ENCODE peak calls at places on chromosome 4, in seven cellular contexts. One of them, this sample, is unnamed.

GRCh38 chr4:187606581-187606980 is 389.0 kb upstream of the ZFP42 start:
- DNase-seq in IMR-90: peak; percentile 69
- DNase-seq in A549: peak; percentile 54
- DNase-seq in upper lobe of left lung: no peak
- DNase-seq in heart left ventricle: no peak
- DNase-seq in uterus: no peak
- DNase-seq in tibial nerve: peak; percentile 25
- DNase-seq in this sample: no peak

GRCh38 chr4:123340381-123340701 is 56.3 kb upstream of the SPRY1 start:
- DNase-seq in IMR-90: peak; percentile 95
- DNase-seq in A549: peak; percentile 85
- DNase-seq in upper lobe of left lung: no peak
- DNase-seq in heart left ventricle: no peak
- DNase-seq in uterus: no peak
- DNase-seq in tibial nerve: no peak
- DNase-seq in this sample: no peak

GRCh38 chr4:174853629-174854028 is 24.6 kb upstream of the GLRA3 start:
- DNase-seq in IMR-90: no peak
- DNase-seq in A549: no peak
- DNase-seq in upper lobe of left lung: no peak
- DNase-seq in heart left ventricle: no peak
- DNase-seq in uterus: no peak
- DNase-seq in tibial nerve: no peak
- DNase-seq in this sample: no peak

GRCh38 chr4:40749717-40750460 is at the start of gene NSUN7:
- DNase-seq in IMR-90: no peak
- DNase-seq in A549: peak; percentile 67
- DNase-seq in upper lobe of left lung: peak; percentile 95
- DNase-seq in heart left ventricle: peak; percentile 37
- DNase-seq in uterus: peak; percentile 25
- DNase-seq in tibial nerve: no peak
- DNase-seq in this sample: peak; percentile 66

GRCh38 chr4:156595041-156595440 is 376.6 kb downstream of the PDGFC start:
- DNase-seq in IMR-90: peak; percentile 19
- DNase-seq in A549: no peak
- DNase-seq in upper lobe of left lung: no peak
- DNase-seq in heart left ventricle: no peak
- DNase-seq in uterus: no peak
- DNase-seq in tibial nerve: no peak
- DNase-seq in this sample: no peak

GRCh38 chr4:5635826-5636196 is 72.5 kb downstream of the EVC2 start:
- DNase-seq in IMR-90: peak; percentile 87
- DNase-seq in A549: peak; percentile 3
- DNase-seq in upper lobe of left lung: no peak
- DNase-seq in heart left ventricle: no peak
- DNase-seq in uterus: no peak
- DNase-seq in tibial nerve: no peak
- DNase-seq in this sample: no peak

GRCh38 chr4:47642985-47643745 is 158.1 kb downstream of the ATP10D start:
- DNase-seq in IMR-90: peak; percentile 55
- DNase-seq in A549: no peak
- DNase-seq in upper lobe of left lung: no peak
- DNase-seq in heart left ventricle: no peak
- DNase-seq in uterus: no peak
- DNase-seq in tibial nerve: no peak
- DNase-seq in this sample: no peak

GRCh38 chr4:36332023-36332781 is 50.8 kb downstream of the DTHD1 start:
- DNase-seq in IMR-90: no peak
- DNase-seq in A549: no peak
- DNase-seq in upper lobe of left lung: no peak
- DNase-seq in heart left ventricle: no peak
- DNase-seq in uterus: no peak
- DNase-seq in tibial nerve: no peak
- DNase-seq in this sample: no peak

GRCh38 chr4:17060230-17060629 is 161.8 kb upstream of the LDB2 start:
- DNase-seq in IMR-90: no peak
- DNase-seq in A549: no peak
- DNase-seq in upper lobe of left lung: no peak
- DNase-seq in heart left ventricle: no peak
- DNase-seq in uterus: no peak
- DNase-seq in tibial nerve: no peak
- DNase-seq in this sample: no peak

GRCh38 chr4:169810325-169811323 is 52.9 kb upstream of the HPF1 start:
- DNase-seq in IMR-90: peak; percentile 81
- DNase-seq in A549: peak; percentile 76
- DNase-seq in upper lobe of left lung: no peak
- DNase-seq in heart left ventricle: no peak
- DNase-seq in uterus: no peak
- DNase-seq in tibial nerve: peak; percentile 75
- DNase-seq in this sample: peak; percentile 64

GRCh38 chr4:180994722-180995121 is 1248.5 kb upstream of the TENM3 start:
- DNase-seq in IMR-90: no peak
- DNase-seq in A549: no peak
- DNase-seq in upper lobe of left lung: no peak
- DNase-seq in heart left ventricle: no peak
- DNase-seq in uterus: no peak
- DNase-seq in tibial nerve: no peak
- DNase-seq in this sample: no peak

GRCh38 chr4:164748375-164748774 is 5.6 kb upstream of the SMIM31 start:
- DNase-seq in IMR-90: peak; percentile 19
- DNase-seq in A549: peak; percentile 14
- DNase-seq in upper lobe of left lung: no peak
- DNase-seq in heart left ventricle: no peak
- DNase-seq in uterus: no peak
- DNase-seq in tibial nerve: no peak
- DNase-seq in this sample: no peak

GRCh38 chr4:17018013-17018412 is 119.6 kb upstream of the LDB2 start:
- DNase-seq in IMR-90: no peak
- DNase-seq in A549: no peak
- DNase-seq in upper lobe of left lung: no peak
- DNase-seq in heart left ventricle: no peak
- DNase-seq in uterus: no peak
- DNase-seq in tibial nerve: no peak
- DNase-seq in this sample: peak; percentile 8

GRCh38 chr4:31343058-31343457 is 622.9 kb downstream of the PCDH7 start:
- DNase-seq in IMR-90: no peak
- DNase-seq in A549: no peak
- DNase-seq in upper lobe of left lung: no peak
- DNase-seq in heart left ventricle: no peak
- DNase-seq in uterus: no peak
- DNase-seq in tibial nerve: no peak
- DNase-seq in this sample: no peak

GRCh38 chr4:185640809-185641675 is 105.7 kb upstream of the PDLIM3 start:
- DNase-seq in IMR-90: peak; percentile 82
- DNase-seq in A549: peak; percentile 70
- DNase-seq in upper lobe of left lung: no peak
- DNase-seq in heart left ventricle: no peak
- DNase-seq in uterus: no peak
- DNase-seq in tibial nerve: peak; percentile 70
- DNase-seq in this sample: no peak

GRCh38 chr4:68461790-68462189 is 14.5 kb downstream of the TMPRSS11E start:
- DNase-seq in IMR-90: no peak
- DNase-seq in A549: no peak
- DNase-seq in upper lobe of left lung: no peak
- DNase-seq in heart left ventricle: no peak
- DNase-seq in uterus: no peak
- DNase-seq in tibial nerve: no peak
- DNase-seq in this sample: no peak

GRCh38 chr4:10151182-10151581 is 34.6 kb upstream of the WDR1 start:
- DNase-seq in IMR-90: no peak
- DNase-seq in A549: no peak
- DNase-seq in upper lobe of left lung: no peak
- DNase-seq in heart left ventricle: no peak
- DNase-seq in uterus: no peak
- DNase-seq in tibial nerve: no peak
- DNase-seq in this sample: no peak

GRCh38 chr4:22486276-22486675 is 29.6 kb downstream of the ADGRA3 start:
- DNase-seq in IMR-90: no peak
- DNase-seq in A549: no peak
- DNase-seq in upper lobe of left lung: no peak
- DNase-seq in heart left ventricle: no peak
- DNase-seq in uterus: no peak
- DNase-seq in tibial nerve: no peak
- DNase-seq in this sample: no peak

GRCh38 chr4:7170012-7170411 is 22.3 kb upstream of the SORCS2 start:
- DNase-seq in IMR-90: no peak
- DNase-seq in A549: no peak
- DNase-seq in upper lobe of left lung: no peak
- DNase-seq in heart left ventricle: no peak
- DNase-seq in uterus: peak; percentile 7
- DNase-seq in tibial nerve: no peak
- DNase-seq in this sample: no peak

GRCh38 chr4:182212211-182212761 is 30.9 kb upstream of the TENM3 start:
- DNase-seq in IMR-90: peak; percentile 65
- DNase-seq in A549: no peak
- DNase-seq in upper lobe of left lung: peak; percentile 45
- DNase-seq in heart left ventricle: no peak
- DNase-seq in uterus: no peak
- DNase-seq in tibial nerve: no peak
- DNase-seq in this sample: peak; percentile 58

GRCh38 chr4:53855886-53856260 is 208.5 kb downstream of the CHIC2 start:
- DNase-seq in IMR-90: peak; percentile 91
- DNase-seq in A549: no peak
- DNase-seq in upper lobe of left lung: no peak
- DNase-seq in heart left ventricle: no peak
- DNase-seq in uterus: peak; percentile 25
- DNase-seq in tibial nerve: no peak
- DNase-seq in this sample: no peak

GRCh38 chr4:41160856-41161255 is 53.5 kb downstream of the APBB2 start:
- DNase-seq in IMR-90: peak; percentile 34
- DNase-seq in A549: no peak
- DNase-seq in upper lobe of left lung: no peak
- DNase-seq in heart left ventricle: no peak
- DNase-seq in uterus: no peak
- DNase-seq in tibial nerve: no peak
- DNase-seq in this sample: no peak

GRCh38 chr4:138473339-138473738 is 231.2 kb upstream of the SLC7A11 start:
- DNase-seq in IMR-90: no peak
- DNase-seq in A549: no peak
- DNase-seq in upper lobe of left lung: no peak
- DNase-seq in heart left ventricle: no peak
- DNase-seq in uterus: no peak
- DNase-seq in tibial nerve: no peak
- DNase-seq in this sample: no peak

DNA sequence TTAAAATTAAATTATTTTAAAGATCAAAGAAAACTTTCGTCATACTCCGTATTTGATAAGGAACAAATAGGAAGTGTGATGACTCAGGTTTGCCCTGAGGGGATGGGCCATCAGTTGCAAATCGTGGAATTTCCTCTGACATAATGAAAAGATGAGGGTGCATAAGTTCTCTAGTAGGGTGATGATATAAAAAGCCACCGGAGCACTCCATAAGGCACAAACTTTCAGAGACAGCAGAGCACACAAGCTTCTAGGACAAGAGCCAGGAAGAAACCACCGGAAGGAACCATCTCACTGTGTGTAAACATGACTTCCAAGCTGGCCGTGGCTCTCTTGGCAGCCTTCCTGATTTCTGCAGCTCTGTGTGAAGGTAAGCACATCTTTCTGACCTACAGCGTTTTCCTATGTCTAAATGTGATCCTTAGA is at the start of gene CXCL8:
- DNase-seq in IMR-90: peak; percentile 91
- DNase-seq in A549: peak; percentile 90
- DNase-seq in upper lobe of left lung: no peak
- DNase-seq in heart left ventricle: peak; percentile 61
- DNase-seq in uterus: no peak
- DNase-seq in tibial nerve: peak; percentile 64
- DNase-seq in this sample: peak; percentile 72
- TF ChIP-seq POLR2A in IMR-90: peak; percentile 59
- TF ChIP-seq POLR2A in A549: no peak
- TF ChIP-seq POLR2A in upper lobe of left lung: no peak
- TF ChIP-seq POLR2A in heart left ventricle: no peak
- TF ChIP-seq POLR2A in uterus: no peak
- TF ChIP-seq POLR2A in tibial nerve: no peak
- TF ChIP-seq POLR2A in this sample: peak; percentile 15

DNA sequence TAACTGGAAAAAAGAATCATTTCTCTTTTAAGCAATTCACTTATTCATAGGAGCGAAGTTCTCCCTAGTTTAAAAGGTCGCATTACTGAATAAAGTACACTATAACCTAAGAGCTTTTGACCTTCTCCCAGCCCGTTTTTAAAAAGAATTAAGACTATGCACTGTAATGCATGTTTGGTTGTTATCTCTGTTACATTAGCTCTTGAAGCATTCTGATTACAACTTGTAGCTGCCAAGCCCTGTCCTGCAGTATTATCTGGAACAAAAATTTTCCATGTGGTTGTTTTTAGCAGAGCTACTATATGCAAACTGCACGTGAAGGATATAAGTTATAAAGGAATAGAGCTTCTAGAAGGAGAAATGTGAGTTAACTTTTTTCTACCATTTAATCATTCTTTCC is 8.1 kb downstream of the GAB1 start:
- DNase-seq in IMR-90: no peak
- DNase-seq in A549: no peak
- DNase-seq in upper lobe of left lung: no peak
- DNase-seq in heart left ventricle: no peak
- DNase-seq in uterus: no peak
- DNase-seq in tibial nerve: no peak
- DNase-seq in this sample: no peak
- H3K4me1 ChIP-seq in IMR-90: peaks cover 14% of the 10 kb centered on the region
- H3K4me1 ChIP-seq in A549: no peaks in the 10 kb centered on the region
- H3K4me1 ChIP-seq in upper lobe of left lung: peaks cover 48% of the 10 kb centered on the region
- H3K4me1 ChIP-seq in heart left ventricle: peaks cover 3% of the 10 kb centered on the region
- H3K4me1 ChIP-seq in uterus: peaks cover 7% of the 10 kb centered on the region
- H3K4me1 ChIP-seq in tibial nerve: peaks cover 49% of the 10 kb centered on the region
- H3K4me1 ChIP-seq in this sample: peaks cover 54% of the 10 kb centered on the region

DNA sequence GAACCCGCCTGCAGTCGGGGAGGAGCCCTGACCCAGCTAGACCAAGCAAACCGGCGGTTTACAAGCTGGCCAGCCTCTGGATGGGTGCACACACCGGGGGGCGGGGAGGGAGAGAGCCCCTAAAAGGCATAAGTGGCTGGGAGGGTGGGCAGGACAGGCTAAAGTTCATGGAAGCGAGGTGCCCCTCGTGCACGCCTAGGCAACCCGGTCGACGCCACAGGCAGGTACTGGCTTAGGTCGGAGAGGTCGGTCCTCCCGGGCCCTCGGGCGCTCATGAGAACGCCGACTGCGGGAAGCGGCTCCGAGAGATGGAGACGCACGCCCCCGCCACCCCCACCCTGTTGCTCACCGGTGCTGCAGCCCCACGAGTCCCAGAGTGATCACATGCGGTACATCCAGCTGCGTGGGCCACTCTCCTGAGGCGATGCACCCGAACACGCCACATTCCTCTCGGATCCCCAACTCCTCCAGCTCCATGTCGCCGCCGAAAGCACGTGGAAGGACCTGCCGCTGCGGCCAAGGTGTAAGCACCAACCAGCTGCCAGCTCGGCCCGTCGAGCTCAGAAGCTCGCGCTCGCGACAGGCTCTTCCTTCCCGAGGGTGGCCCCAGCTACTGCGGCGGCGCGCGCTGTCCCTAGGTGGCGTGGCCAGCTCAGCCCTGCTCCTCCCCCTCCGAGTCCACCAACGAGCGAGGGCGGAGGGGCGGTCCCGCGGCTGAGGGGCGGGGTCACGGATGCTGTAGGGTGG is at the start of gene PPAT:
- DNase-seq in IMR-90: peak; percentile 95
- DNase-seq in A549: peak; percentile 97
- DNase-seq in upper lobe of left lung: peak; percentile 100
- DNase-seq in heart left ventricle: peak; percentile 98
- DNase-seq in uterus: peak; percentile 98
- DNase-seq in tibial nerve: peak; percentile 96
- DNase-seq in this sample: peak; percentile 98
- TF ChIP-seq CTCF in IMR-90: peak; percentile 20
- TF ChIP-seq CTCF in A549: no peak
- TF ChIP-seq CTCF in upper lobe of left lung: peak; percentile 38
- TF ChIP-seq CTCF in heart left ventricle: peak; percentile 39
- TF ChIP-seq CTCF in uterus: peak; percentile 66
- TF ChIP-seq CTCF in tibial nerve: peak; percentile 17
- TF ChIP-seq CTCF in this sample: peak; percentile 49

GRCh38 chr4:1691737-1692373 is 7.7 kb upstream of the FAM53A start:
- DNase-seq in IMR-90: no peak
- DNase-seq in A549: no peak
- DNase-seq in upper lobe of left lung: no peak
- DNase-seq in heart left ventricle: no peak
- DNase-seq in uterus: no peak
- DNase-seq in tibial nerve: no peak
- DNase-seq in this sample: no peak
- TF ChIP-seq POLR2A in IMR-90: no peak
- TF ChIP-seq POLR2A in A549: no peak
- TF ChIP-seq POLR2A in upper lobe of left lung: no peak
- TF ChIP-seq POLR2A in heart left ventricle: no peak
- TF ChIP-seq POLR2A in uterus: no peak
- TF ChIP-seq POLR2A in tibial nerve: no peak
- TF ChIP-seq POLR2A in this sample: no peak

This sample was measured in adrenal gland.